ENCODE peak calls at places on chromosomes 2 and 18, in ten cellular contexts. B is GM06990, H is H9, X is heart left ventricle, L is left lung, I is upper lobe of right lung, Y is fibroblast of villous mesenchyme, O is WTC11, W is colonic mucosa, C is K562. Q is an unnamed sample.

GRCh38 chr2:68320118-68320641 is 431 bp upstream of the CNRIP1 start:
- DNase-seq in B (no peak), H (peak; percentile 66), X (no peak), L (no peak), I (no peak), Y (no peak), O (peak; percentile 59), W (peak; percentile 23), C (peak; percentile 14), Q (peak; percentile 23)

GRCh38 chr2:107337209-107337898 is 451.4 kb upstream of the ST6GAL2 start:
- DNase-seq in B (no peak), H (no peak), X (no peak), L (no peak), I (no peak), Y (peak; percentile 28), O (no peak), W (no peak), C (no peak), Q (no peak)

GRCh38 chr2:8324164-8324848 is 357.6 kb upstream of the ID2 start:
- DNase-seq in B (no peak), H (no peak), X (no peak), L (no peak), I (no peak), Y (no peak), O (no peak), W (no peak), C (peak; percentile 44), Q (no peak)

GRCh38 chr2:239826376-239826775 is 198.8 kb downstream of the NDUFA10 start:
- DNase-seq in B (no peak), H (no peak), X (no peak), L (peak; percentile 44), I (peak; percentile 48), Y (no peak), O (peak; percentile 3), W (no peak), C (no peak), Q (no peak)

GRCh38 chr2:40095003-40095402 is 315.9 kb upstream of the THUMPD2 start:
- DNase-seq in B (no peak), H (no peak), X (no peak), L (no peak), I (no peak), Y (peak; percentile 65), O (no peak), W (no peak), C (no peak), Q (no peak)

GRCh38 chr2:187126247-187127005 is 277.5 kb upstream of the ZSWIM2 start:
- DNase-seq in B (no peak), H (no peak), X (no peak), L (no peak), I (no peak), Y (no peak), O (no peak), W (no peak), C (no peak), Q (no peak)

GRCh38 chr18:78521136-78521535 is 458.5 kb upstream of the SALL3 start:
- DNase-seq in B (no peak), H (no peak), X (no peak), L (no peak), I (no peak), Y (no peak), O (no peak), W (no peak), C (no peak), Q (no peak)

GRCh38 chr2:83997889-83998288 is 461.2 kb downstream of the SUCLG1 start:
- DNase-seq in B (no peak), H (no peak), X (no peak), L (no peak), I (no peak), Y (no peak), O (no peak), W (no peak), C (no peak), Q (no peak)

GRCh38 chr2:37827911-37828411 is 97.1 kb upstream of the RMDN2 start:
- DNase-seq in B (no peak), H (no peak), X (no peak), L (no peak), I (no peak), Y (peak; percentile 68), O (no peak), W (no peak), C (no peak), Q (no peak)

GRCh38 chr18:54932472-54932871 is 26.8 kb downstream of the CCDC68 start:
- DNase-seq in B (no peak), H (no peak), X (no peak), L (no peak), I (no peak), Y (no peak), O (no peak), W (no peak), C (no peak), Q (no peak)

GRCh38 chr2:240214790-240215675 is 74.6 kb upstream of the OTOS start:
- DNase-seq in B (no peak), H (no peak), X (peak; percentile 49), L (no peak), I (peak; percentile 46), Y (no peak), O (no peak), W (no peak), C (no peak), Q (no peak)

GRCh38 chr2:70851704-70852103 is 16.1 kb upstream of the CD207 start:
- DNase-seq in B (peak; percentile 44), H (no peak), X (no peak), L (no peak), I (no peak), Y (no peak), O (no peak), W (no peak), C (no peak), Q (no peak)

GRCh38 chr2:25000503-25001328 is 29.0 kb upstream of the DNAJC27 start:
- DNase-seq in B (no peak), H (no peak), X (no peak), L (no peak), I (no peak), Y (peak; percentile 3), O (no peak), W (no peak), C (no peak), Q (peak; percentile 18)

GRCh38 chr2:161976300-161976699 is 97.7 kb downstream of the DPP4 start:
- DNase-seq in B (no peak), H (no peak), X (no peak), L (no peak), I (no peak), Y (peak; percentile 72), O (no peak), W (no peak), C (no peak), Q (no peak)

GRCh38 chr2:128289439-128289838 is 29.2 kb downstream of the HS6ST1 start:
- DNase-seq in B (no peak), H (peak; percentile 63), X (peak; percentile 31), L (peak; percentile 55), I (no peak), Y (no peak), O (peak; percentile 44), W (no peak), C (no peak), Q (peak; percentile 78)

GRCh38 chr2:198441246-198441645 is 636.9 kb downstream of the PLCL1 start:
- DNase-seq in B (no peak), H (no peak), X (no peak), L (no peak), I (no peak), Y (no peak), O (no peak), W (no peak), C (no peak), Q (no peak)

GRCh38 chr2:2793514-2793913 is 462.4 kb upstream of the MYT1L start:
- DNase-seq in B (no peak), H (no peak), X (no peak), L (no peak), I (no peak), Y (no peak), O (no peak), W (no peak), C (no peak), Q (no peak)

GRCh38 chr2:70247364-70248144 is 874 bp downstream of the TIA1 start:
- DNase-seq in B (no peak), H (no peak), X (no peak), L (no peak), I (no peak), Y (peak; percentile 29), O (no peak), W (no peak), C (no peak), Q (no peak)

DNA sequence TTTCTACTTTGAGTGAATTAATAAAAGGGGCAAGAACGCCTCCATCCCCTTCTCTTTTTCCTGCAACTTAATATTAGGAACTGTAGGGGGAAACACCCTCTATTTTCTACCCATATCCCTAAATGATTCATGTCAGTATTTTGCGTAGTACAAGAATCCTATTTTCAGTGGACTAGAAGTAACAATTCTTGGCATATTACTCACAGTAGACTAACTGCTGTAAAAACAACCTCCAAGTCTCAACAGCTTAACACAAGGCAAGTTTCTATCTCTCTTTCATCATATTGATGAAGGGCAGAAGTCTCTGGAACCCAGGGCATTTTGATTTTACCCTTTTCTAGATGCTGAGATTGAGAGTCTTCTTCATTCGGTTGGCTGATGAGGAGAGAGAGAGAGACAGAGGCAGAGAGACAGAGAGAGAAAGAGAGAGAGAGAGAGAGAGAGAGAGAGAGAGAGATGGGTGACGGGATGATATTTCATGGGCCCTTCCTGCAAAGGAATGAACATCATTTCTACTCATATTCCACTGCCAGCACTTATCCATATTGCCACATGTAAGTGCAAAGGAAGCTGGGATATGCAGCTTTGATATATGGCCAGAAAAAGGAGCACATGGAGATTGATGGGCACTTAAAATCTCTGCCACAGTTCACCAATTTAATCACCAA is 481.6 kb downstream of the LPIN1 start:
- DNase-seq in B (no peak), H (no peak), X (no peak), L (no peak), I (no peak), Y (peak; percentile 27), O (no peak), W (no peak), C (no peak), Q (no peak)
- TF ChIP-seq CTCF in B (no peak), H (no peak), X (no peak), L (no peak), I (no peak), Y (no peak), O (no peak), W (no peak), C (no peak), Q (no peak)

GRCh38 chr2:237315170-237315880 is 98.6 kb downstream of the COL6A3 start:
- DNase-seq in B (no peak), H (no peak), X (peak; percentile 91), L (peak; percentile 86), I (peak; percentile 83), Y (peak; percentile 97), O (no peak), W (peak; percentile 54), C (no peak), Q (peak; percentile 34)
- TF ChIP-seq CTCF in B (no peak), H (no peak), X (peak; percentile 22), L (no peak), I (peak; percentile 24), Y (peak; percentile 41), O (no peak), W (no peak), C (no peak), Q (no peak)

GRCh38 chr18:8439091-8439490 is 170.1 kb upstream of the RAB12 start:
- DNase-seq in B (no peak), H (no peak), X (no peak), L (no peak), I (no peak), Y (no peak), O (no peak), W (no peak), C (no peak), Q (no peak)
- TF ChIP-seq CTCF in B (no peak), H (no peak), X (no peak), L (no peak), I (no peak), Y (no peak), O (no peak), W (no peak), C (no peak), Q (no peak)

GRCh38 chr2:150631236-150631603 is 143.8 kb upstream of the RND3 start:
- DNase-seq in B (no peak), H (no peak), X (no peak), L (no peak), I (no peak), Y (no peak), O (no peak), W (no peak), C (no peak), Q (no peak)
- TF ChIP-seq CTCF in B (no peak), H (no peak), X (no peak), L (no peak), I (no peak), Y (no peak), O (no peak), W (no peak), C (no peak), Q (no peak)